ENCODE peak calls at places on chromosomes 12 and 14, in five cellular contexts. One of them, this sample, is unnamed.

GRCh38 chr14:93173943-93174395 is 10.7 kb downstream of the MOAP1 start:
- DNase-seq in ovary: no peak
- DNase-seq in retinal pigment epithelial cell: no peak
- DNase-seq in astrocyte of the spinal cord: no peak
- DNase-seq in BJ: no peak
- DNase-seq in this sample: peak

GRCh38 chr12:50198829-50199228 is 31.7 kb upstream of the CERS5 start:
- DNase-seq in BJ: no peak
- DNase-seq in astrocyte of the spinal cord: no peak
- DNase-seq in ovary: no peak
- DNase-seq in retinal pigment epithelial cell: no peak
- DNase-seq in this sample: no peak

GRCh38 chr12:104736307-104736706 is 221.8 kb downstream of the SLC41A2 start:
- DNase-seq in astrocyte of the spinal cord: peak
- DNase-seq in ovary: no peak
- DNase-seq in retinal pigment epithelial cell: no peak
- DNase-seq in BJ: peak
- DNase-seq in this sample: peak

GRCh38 chr12:46446645-46447044 is 74.1 kb upstream of the SLC38A2 start:
- DNase-seq in ovary: no peak
- DNase-seq in astrocyte of the spinal cord: no peak
- DNase-seq in retinal pigment epithelial cell: no peak
- DNase-seq in BJ: no peak
- DNase-seq in this sample: no peak

GRCh38 chr12:76470028-76470939 is 89.3 kb downstream of the OSBPL8 start:
- DNase-seq in retinal pigment epithelial cell: peak
- DNase-seq in BJ: peak
- DNase-seq in ovary: no peak
- DNase-seq in astrocyte of the spinal cord: peak
- DNase-seq in this sample: peak

GRCh38 chr12:16344269-16344668 is 3.2 kb upstream of the MGST1 start:
- DNase-seq in retinal pigment epithelial cell: no peak
- DNase-seq in ovary: no peak
- DNase-seq in astrocyte of the spinal cord: no peak
- DNase-seq in BJ: no peak
- DNase-seq in this sample: peak

GRCh38 chr12:9363145-9363544 is 154.9 kb upstream of the PZP start:
- DNase-seq in BJ: no peak
- DNase-seq in retinal pigment epithelial cell: no peak
- DNase-seq in ovary: no peak
- DNase-seq in astrocyte of the spinal cord: no peak
- DNase-seq in this sample: no peak

GRCh38 chr14:103516426-103517171 is 6.0 kb downstream of the CKB start:
- DNase-seq in astrocyte of the spinal cord: no peak
- DNase-seq in BJ: no peak
- DNase-seq in retinal pigment epithelial cell: no peak
- DNase-seq in ovary: no peak
- DNase-seq in this sample: no peak

GRCh38 chr12:124388679-124389536 is 94.0 kb downstream of the RFLNA start:
- DNase-seq in retinal pigment epithelial cell: no peak
- DNase-seq in BJ: no peak
- DNase-seq in ovary: peak
- DNase-seq in astrocyte of the spinal cord: peak
- DNase-seq in this sample: peak

GRCh38 chr12:65306603-65307501 is 28.4 kb downstream of the MSRB3 start:
- DNase-seq in retinal pigment epithelial cell: peak
- DNase-seq in astrocyte of the spinal cord: peak
- DNase-seq in BJ: no peak
- DNase-seq in ovary: no peak
- DNase-seq in this sample: peak

GRCh38 chr12:118373628-118374027 is 921 bp upstream of the TAOK3 start:
- DNase-seq in retinal pigment epithelial cell: no peak
- DNase-seq in ovary: no peak
- DNase-seq in astrocyte of the spinal cord: no peak
- DNase-seq in BJ: no peak
- DNase-seq in this sample: no peak

GRCh38 chr14:106222736-106223135 is 696.4 kb downstream of the TMEM121 start:
- DNase-seq in retinal pigment epithelial cell: no peak
- DNase-seq in ovary: no peak
- DNase-seq in BJ: no peak
- DNase-seq in astrocyte of the spinal cord: no peak
- DNase-seq in this sample: no peak

GRCh38 chr12:42963993-42964392 is 374.4 kb upstream of the PRICKLE1 start:
- DNase-seq in ovary: no peak
- DNase-seq in astrocyte of the spinal cord: no peak
- DNase-seq in BJ: no peak
- DNase-seq in retinal pigment epithelial cell: no peak
- DNase-seq in this sample: no peak

GRCh38 chr14:75980856-75981255 is 939 bp downstream of the TGFB3 start:
- DNase-seq in retinal pigment epithelial cell: no peak
- DNase-seq in BJ: no peak
- DNase-seq in ovary: peak
- DNase-seq in astrocyte of the spinal cord: no peak
- DNase-seq in this sample: peak

GRCh38 chr14:96920023-96920422 is 122.8 kb downstream of the VRK1 start:
- DNase-seq in retinal pigment epithelial cell: no peak
- DNase-seq in ovary: no peak
- DNase-seq in BJ: no peak
- DNase-seq in astrocyte of the spinal cord: no peak
- DNase-seq in this sample: peak

GRCh38 chr12:14567311-14568195 is at the start of gene PLBD1:
- DNase-seq in ovary: peak
- DNase-seq in BJ: no peak
- DNase-seq in astrocyte of the spinal cord: peak
- DNase-seq in retinal pigment epithelial cell: no peak
- DNase-seq in this sample: peak

GRCh38 chr12:50458606-50459005 is 46.2 kb upstream of the DIP2B start:
- DNase-seq in BJ: no peak
- DNase-seq in retinal pigment epithelial cell: no peak
- DNase-seq in ovary: no peak
- DNase-seq in astrocyte of the spinal cord: peak
- DNase-seq in this sample: no peak

GRCh38 chr14:36524874-36525745 is 5.1 kb upstream of the NKX2-1 start:
- DNase-seq in astrocyte of the spinal cord: no peak
- DNase-seq in ovary: no peak
- DNase-seq in retinal pigment epithelial cell: peak
- DNase-seq in BJ: no peak
- DNase-seq in this sample: peak

GRCh38 chr12:103177624-103178023 is 220.2 kb downstream of the ASCL1 start:
- DNase-seq in ovary: no peak
- DNase-seq in retinal pigment epithelial cell: no peak
- DNase-seq in BJ: no peak
- DNase-seq in astrocyte of the spinal cord: no peak
- DNase-seq in this sample: no peak

GRCh38 chr12:56392331-56392730 is 29.7 kb upstream of the APOF start:
- DNase-seq in BJ: no peak
- DNase-seq in ovary: no peak
- DNase-seq in astrocyte of the spinal cord: no peak
- DNase-seq in retinal pigment epithelial cell: no peak
- DNase-seq in this sample: no peak

GRCh38 chr14:105061428-105062047 is 3.7 kb downstream of the GPR132 start:
- DNase-seq in retinal pigment epithelial cell: no peak
- DNase-seq in ovary: no peak
- DNase-seq in BJ: no peak
- DNase-seq in astrocyte of the spinal cord: no peak
- DNase-seq in this sample: no peak

GRCh38 chr12:52010152-52010622 is 3.4 kb downstream of the TAMALIN start:
- DNase-seq in BJ: no peak
- DNase-seq in astrocyte of the spinal cord: peak
- DNase-seq in ovary: peak
- DNase-seq in retinal pigment epithelial cell: no peak
- DNase-seq in this sample: peak

GRCh38 chr12:52010692-52011601 is 4.2 kb downstream of the TAMALIN start:
- DNase-seq in ovary: no peak
- DNase-seq in BJ: no peak
- DNase-seq in retinal pigment epithelial cell: no peak
- DNase-seq in astrocyte of the spinal cord: no peak
- DNase-seq in this sample: no peak

GRCh38 chr12:52007158-52007921 is 594 bp downstream of the TAMALIN start:
- DNase-seq in ovary: peak
- DNase-seq in BJ: no peak
- DNase-seq in retinal pigment epithelial cell: no peak
- DNase-seq in astrocyte of the spinal cord: no peak
- DNase-seq in this sample: no peak

GRCh38 chr12:52007982-52008510 is 1.3 kb downstream of the TAMALIN start:
- DNase-seq in BJ: no peak
- DNase-seq in ovary: peak
- DNase-seq in astrocyte of the spinal cord: no peak
- DNase-seq in retinal pigment epithelial cell: no peak
- DNase-seq in this sample: no peak

GRCh38 chr12:52009081-52009751 is 2.5 kb downstream of the TAMALIN start:
- DNase-seq in retinal pigment epithelial cell: no peak
- DNase-seq in BJ: no peak
- DNase-seq in astrocyte of the spinal cord: no peak
- DNase-seq in ovary: no peak
- DNase-seq in this sample: no peak
- H3K4me3 ChIP-seq in retinal pigment epithelial cell: no peak
- H3K4me3 ChIP-seq in BJ: no peak
- H3K4me3 ChIP-seq in astrocyte of the spinal cord: no peak
- H3K4me3 ChIP-seq in ovary: no peak
- H3K4me3 ChIP-seq in this sample: no peak

GRCh38 chr12:57475271-57476161 is 4.2 kb downstream of the ARHGAP9 start:
- DNase-seq in retinal pigment epithelial cell: peak
- DNase-seq in BJ: no peak
- DNase-seq in ovary: no peak
- DNase-seq in astrocyte of the spinal cord: no peak
- DNase-seq in this sample: peak

GRCh38 chr12:57476993-57477709 is 2.5 kb downstream of the ARHGAP9 start:
- DNase-seq in retinal pigment epithelial cell: no peak
- DNase-seq in astrocyte of the spinal cord: no peak
- DNase-seq in BJ: no peak
- DNase-seq in ovary: no peak
- DNase-seq in this sample: no peak

GRCh38 chr12:57474862-57475261 is 4.8 kb downstream of the ARHGAP9 start:
- DNase-seq in retinal pigment epithelial cell: no peak
- DNase-seq in astrocyte of the spinal cord: no peak
- DNase-seq in BJ: no peak
- DNase-seq in ovary: no peak
- DNase-seq in this sample: no peak

GRCh38 chr12:57477710-57478681 is 1.7 kb downstream of the ARHGAP9 start:
- DNase-seq in BJ: no peak
- DNase-seq in astrocyte of the spinal cord: no peak
- DNase-seq in ovary: no peak
- DNase-seq in retinal pigment epithelial cell: no peak
- DNase-seq in this sample: peak

DNA sequence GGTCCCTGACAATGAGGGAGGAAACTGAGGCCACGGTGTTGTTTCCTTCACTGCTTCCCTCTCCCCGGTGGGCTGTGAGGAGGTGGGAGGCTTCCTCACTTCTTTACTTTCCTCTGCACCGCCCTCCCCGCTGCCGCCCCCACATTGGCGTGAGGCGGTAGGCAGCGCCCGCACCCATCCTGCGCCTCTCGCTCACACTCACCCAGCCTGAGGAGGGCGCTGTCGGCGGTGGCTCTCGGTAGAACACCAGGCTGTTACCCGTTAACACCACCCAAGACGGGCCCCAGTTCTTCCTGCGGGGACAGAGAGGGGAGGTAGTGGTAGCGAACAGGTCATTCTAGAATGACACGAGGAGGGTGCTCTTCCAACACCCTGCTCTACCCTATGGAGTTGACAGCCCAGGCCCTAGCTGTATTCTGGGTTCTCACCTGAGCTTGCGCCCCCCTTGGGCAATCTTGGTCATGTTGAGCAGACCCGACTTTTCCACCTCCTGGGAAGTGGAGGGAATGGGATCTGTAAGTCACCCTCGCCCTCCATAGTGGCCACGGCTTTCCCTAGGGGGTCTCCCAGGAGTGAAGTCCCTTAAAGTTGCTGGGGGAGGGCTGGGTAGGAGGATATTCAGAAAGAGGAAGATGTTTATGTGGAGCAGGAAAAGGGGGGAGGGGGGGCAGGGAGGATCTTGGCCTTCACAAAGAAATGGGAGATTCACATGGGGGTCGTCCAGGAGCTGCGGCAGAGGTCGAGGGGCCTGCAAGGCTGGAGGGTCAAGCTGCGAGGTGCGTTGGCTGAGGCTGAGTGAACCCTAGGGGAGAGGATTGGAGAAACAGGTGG is 3.3 kb downstream of the ARHGAP9 start:
- DNase-seq in retinal pigment epithelial cell: no peak
- DNase-seq in astrocyte of the spinal cord: no peak
- DNase-seq in ovary: no peak
- DNase-seq in BJ: no peak
- DNase-seq in this sample: no peak
- TF ChIP-seq CTCF in retinal pigment epithelial cell: peak
- TF ChIP-seq CTCF in astrocyte of the spinal cord: no peak
- TF ChIP-seq CTCF in ovary: no peak
- TF ChIP-seq CTCF in BJ: peak
- TF ChIP-seq CTCF in this sample: no peak

GRCh38 chr14:72801381-72801812 is 92.5 kb downstream of the DPF3 start:
- DNase-seq in astrocyte of the spinal cord: peak
- DNase-seq in ovary: no peak
- DNase-seq in BJ: peak
- DNase-seq in retinal pigment epithelial cell: no peak
- DNase-seq in this sample: peak
- H3K4me3 ChIP-seq in astrocyte of the spinal cord: no peak
- H3K4me3 ChIP-seq in ovary: no peak
- H3K4me3 ChIP-seq in BJ: no peak
- H3K4me3 ChIP-seq in retinal pigment epithelial cell: no peak
- H3K4me3 ChIP-seq in this sample: no peak

DNA sequence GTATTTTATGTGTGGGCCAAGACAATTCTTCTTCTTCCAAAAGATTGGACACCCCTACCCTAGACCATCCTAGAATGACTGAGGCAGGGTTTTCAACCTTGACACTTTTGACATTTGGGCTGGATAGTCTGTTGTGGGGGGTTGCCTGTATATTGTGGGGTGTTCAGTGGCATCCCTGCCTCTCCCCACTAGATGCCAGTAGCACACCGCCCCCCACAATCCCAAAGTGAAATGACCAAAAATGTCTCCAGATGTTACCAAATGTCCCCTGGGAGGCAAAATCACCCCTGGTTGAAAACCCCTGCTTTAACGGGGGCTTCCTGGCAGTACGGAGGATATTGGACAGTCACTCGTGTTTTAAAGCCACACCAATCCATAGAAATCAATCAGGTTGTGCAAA is 219.6 kb downstream of the PHETA1 start:
- DNase-seq in ovary: no peak
- DNase-seq in BJ: no peak
- DNase-seq in retinal pigment epithelial cell: no peak
- DNase-seq in astrocyte of the spinal cord: no peak
- DNase-seq in this sample: no peak
- TF ChIP-seq CTCF in ovary: no peak
- TF ChIP-seq CTCF in BJ: no peak
- TF ChIP-seq CTCF in retinal pigment epithelial cell: no peak
- TF ChIP-seq CTCF in astrocyte of the spinal cord: no peak
- TF ChIP-seq CTCF in this sample: peak

GRCh38 chr12:71014180-71014785 is 93.7 kb upstream of the PTPRR start:
- DNase-seq in astrocyte of the spinal cord: peak
- DNase-seq in ovary: no peak
- DNase-seq in retinal pigment epithelial cell: peak
- DNase-seq in BJ: no peak
- DNase-seq in this sample: peak
- H3K4me3 ChIP-seq in astrocyte of the spinal cord: no peak
- H3K4me3 ChIP-seq in ovary: no peak
- H3K4me3 ChIP-seq in retinal pigment epithelial cell: no peak
- H3K4me3 ChIP-seq in BJ: no peak
- H3K4me3 ChIP-seq in this sample: no peak

GRCh38 chr14:45284802-45285201 is 31.8 kb upstream of the MIS18BP1 start:
- DNase-seq in retinal pigment epithelial cell: no peak
- DNase-seq in astrocyte of the spinal cord: no peak
- DNase-seq in BJ: no peak
- DNase-seq in ovary: no peak
- DNase-seq in this sample: peak

GRCh38 chr14:45290547-45290946 is 37.5 kb upstream of the MIS18BP1 start:
- DNase-seq in retinal pigment epithelial cell: no peak
- DNase-seq in ovary: no peak
- DNase-seq in astrocyte of the spinal cord: no peak
- DNase-seq in BJ: no peak
- DNase-seq in this sample: no peak

GRCh38 chr14:45287609-45288008 is 34.6 kb upstream of the MIS18BP1 start:
- DNase-seq in BJ: no peak
- DNase-seq in ovary: no peak
- DNase-seq in astrocyte of the spinal cord: no peak
- DNase-seq in retinal pigment epithelial cell: no peak
- DNase-seq in this sample: no peak
- TF ChIP-seq CTCF in BJ: no peak
- TF ChIP-seq CTCF in ovary: no peak
- TF ChIP-seq CTCF in astrocyte of the spinal cord: no peak
- TF ChIP-seq CTCF in retinal pigment epithelial cell: peak
- TF ChIP-seq CTCF in this sample: no peak